ENCODE peak calls at places on chromosome 5, in seven cellular contexts. One of them, this sample, is unnamed.

GRCh38 chr5:107676702-107677101 is 6.0 kb upstream of the EFNA5 start:
- DNase-seq in breast epithelium: no peak
- DNase-seq in A172: no peak
- DNase-seq in A549: no peak
- DNase-seq in heart right ventricle: no peak
- DNase-seq in stimulated activated CD4-positive, alpha-beta T cell treated with anti-CD3 and anti-CD28 coated beads, Interleukin-12 subunit alpha, Interleukin-12 subunit beta, amount 100 ng/mL, for 4 hours: no peak
- DNase-seq in posterior cingulate gyrus: no peak
- DNase-seq in this sample: no peak

GRCh38 chr5:116133281-116133680 is 48.5 kb downstream of the COMMD10 start:
- DNase-seq in breast epithelium: no peak
- DNase-seq in A172: no peak
- DNase-seq in A549: no peak
- DNase-seq in heart right ventricle: no peak
- DNase-seq in stimulated activated CD4-positive, alpha-beta T cell treated with anti-CD3 and anti-CD28 coated beads, Interleukin-12 subunit alpha, Interleukin-12 subunit beta, amount 100 ng/mL, for 4 hours: no peak
- DNase-seq in posterior cingulate gyrus: no peak
- DNase-seq in this sample: no peak

GRCh38 chr5:21680661-21681060 is 1172.5 kb downstream of the CDH12 start:
- DNase-seq in breast epithelium: no peak
- DNase-seq in A172: peak; percentile 48
- DNase-seq in A549: no peak
- DNase-seq in heart right ventricle: no peak
- DNase-seq in stimulated activated CD4-positive, alpha-beta T cell treated with anti-CD3 and anti-CD28 coated beads, Interleukin-12 subunit alpha, Interleukin-12 subunit beta, amount 100 ng/mL, for 4 hours: no peak
- DNase-seq in posterior cingulate gyrus: no peak
- DNase-seq in this sample: no peak

GRCh38 chr5:18394154-18394804 is 760.0 kb downstream of the TAF11L14 start:
- DNase-seq in breast epithelium: no peak
- DNase-seq in A172: peak; percentile 66
- DNase-seq in A549: peak; percentile 25
- DNase-seq in heart right ventricle: peak; percentile 24
- DNase-seq in stimulated activated CD4-positive, alpha-beta T cell treated with anti-CD3 and anti-CD28 coated beads, Interleukin-12 subunit alpha, Interleukin-12 subunit beta, amount 100 ng/mL, for 4 hours: peak; percentile 26
- DNase-seq in posterior cingulate gyrus: peak; percentile 90
- DNase-seq in this sample: no peak

GRCh38 chr5:110865400-110866094 is 126.7 kb downstream of the SLC25A46 start:
- DNase-seq in breast epithelium: no peak
- DNase-seq in A172: peak; percentile 30
- DNase-seq in A549: peak; percentile 7
- DNase-seq in heart right ventricle: no peak
- DNase-seq in stimulated activated CD4-positive, alpha-beta T cell treated with anti-CD3 and anti-CD28 coated beads, Interleukin-12 subunit alpha, Interleukin-12 subunit beta, amount 100 ng/mL, for 4 hours: no peak
- DNase-seq in posterior cingulate gyrus: no peak
- DNase-seq in this sample: no peak

GRCh38 chr5:134873987-134874830 is at the start of gene TXNDC15:
- DNase-seq in breast epithelium: peak; percentile 71
- DNase-seq in A172: peak; percentile 78
- DNase-seq in A549: peak; percentile 85
- DNase-seq in heart right ventricle: peak; percentile 90
- DNase-seq in stimulated activated CD4-positive, alpha-beta T cell treated with anti-CD3 and anti-CD28 coated beads, Interleukin-12 subunit alpha, Interleukin-12 subunit beta, amount 100 ng/mL, for 4 hours: peak; percentile 76
- DNase-seq in posterior cingulate gyrus: peak; percentile 96
- DNase-seq in this sample: peak; percentile 93

GRCh38 chr5:170513856-170514255 is 10.0 kb downstream of the KCNIP1 start:
- DNase-seq in breast epithelium: no peak
- DNase-seq in A172: no peak
- DNase-seq in A549: no peak
- DNase-seq in heart right ventricle: no peak
- DNase-seq in stimulated activated CD4-positive, alpha-beta T cell treated with anti-CD3 and anti-CD28 coated beads, Interleukin-12 subunit alpha, Interleukin-12 subunit beta, amount 100 ng/mL, for 4 hours: no peak
- DNase-seq in posterior cingulate gyrus: no peak
- DNase-seq in this sample: no peak

GRCh38 chr5:111892949-111893348 is 136.0 kb upstream of the NREP start:
- DNase-seq in breast epithelium: no peak
- DNase-seq in A172: no peak
- DNase-seq in A549: no peak
- DNase-seq in heart right ventricle: no peak
- DNase-seq in stimulated activated CD4-positive, alpha-beta T cell treated with anti-CD3 and anti-CD28 coated beads, Interleukin-12 subunit alpha, Interleukin-12 subunit beta, amount 100 ng/mL, for 4 hours: no peak
- DNase-seq in posterior cingulate gyrus: no peak
- DNase-seq in this sample: no peak

GRCh38 chr5:179262126-179262920 is 82.9 kb downstream of the ADAMTS2 start:
- DNase-seq in breast epithelium: no peak
- DNase-seq in A172: no peak
- DNase-seq in A549: no peak
- DNase-seq in heart right ventricle: no peak
- DNase-seq in stimulated activated CD4-positive, alpha-beta T cell treated with anti-CD3 and anti-CD28 coated beads, Interleukin-12 subunit alpha, Interleukin-12 subunit beta, amount 100 ng/mL, for 4 hours: no peak
- DNase-seq in posterior cingulate gyrus: peak; percentile 63
- DNase-seq in this sample: no peak

GRCh38 chr5:133704411-133704810 is 92.1 kb upstream of the FSTL4 start:
- DNase-seq in breast epithelium: no peak
- DNase-seq in A172: no peak
- DNase-seq in A549: no peak
- DNase-seq in heart right ventricle: no peak
- DNase-seq in stimulated activated CD4-positive, alpha-beta T cell treated with anti-CD3 and anti-CD28 coated beads, Interleukin-12 subunit alpha, Interleukin-12 subunit beta, amount 100 ng/mL, for 4 hours: no peak
- DNase-seq in posterior cingulate gyrus: no peak
- DNase-seq in this sample: no peak

GRCh38 chr5:92566113-92566767 is 1014.8 kb downstream of the NR2F1-AS1 start:
- DNase-seq in breast epithelium: no peak
- DNase-seq in A172: no peak
- DNase-seq in A549: no peak
- DNase-seq in heart right ventricle: no peak
- DNase-seq in stimulated activated CD4-positive, alpha-beta T cell treated with anti-CD3 and anti-CD28 coated beads, Interleukin-12 subunit alpha, Interleukin-12 subunit beta, amount 100 ng/mL, for 4 hours: no peak
- DNase-seq in posterior cingulate gyrus: no peak
- DNase-seq in this sample: no peak

GRCh38 chr5:42811591-42812392 is at the start of gene SELENOP:
- DNase-seq in breast epithelium: peak; percentile 76
- DNase-seq in A172: peak; percentile 21
- DNase-seq in A549: no peak
- DNase-seq in heart right ventricle: no peak
- DNase-seq in stimulated activated CD4-positive, alpha-beta T cell treated with anti-CD3 and anti-CD28 coated beads, Interleukin-12 subunit alpha, Interleukin-12 subunit beta, amount 100 ng/mL, for 4 hours: no peak
- DNase-seq in posterior cingulate gyrus: no peak
- DNase-seq in this sample: no peak

GRCh38 chr5:151257731-151258715 is 5.0 kb downstream of the GM2A start:
- DNase-seq in breast epithelium: no peak
- DNase-seq in A172: peak; percentile 34
- DNase-seq in A549: no peak
- DNase-seq in heart right ventricle: no peak
- DNase-seq in stimulated activated CD4-positive, alpha-beta T cell treated with anti-CD3 and anti-CD28 coated beads, Interleukin-12 subunit alpha, Interleukin-12 subunit beta, amount 100 ng/mL, for 4 hours: no peak
- DNase-seq in posterior cingulate gyrus: no peak
- DNase-seq in this sample: no peak

This sample was measured in ascending aorta.